ENCODE peak calls at places on chromosomes 11 and 22, in seven cellular contexts. One of them, this sample, is unnamed.

GRCh38 chr11:87926250-87926970 is 248.8 kb downstream of the RAB38 start:
- DNase-seq in fibroblast of lung: peak
- DNase-seq in AG04450: no peak
- DNase-seq in breast epithelium: no peak
- DNase-seq in HCT116: peak
- DNase-seq in RWPE1: peak
- DNase-seq in Calu3: no peak
- DNase-seq in this sample: no peak

GRCh38 chr11:65224939-65225283 is 36.9 kb upstream of the POLA2 start:
- DNase-seq in fibroblast of lung: peak
- DNase-seq in AG04450: peak
- DNase-seq in breast epithelium: peak
- DNase-seq in HCT116: peak
- DNase-seq in RWPE1: peak
- DNase-seq in Calu3: peak
- DNase-seq in this sample: no peak

GRCh38 chr22:42714308-42714707 is 6.4 kb downstream of the A4GALT start:
- DNase-seq in fibroblast of lung: no peak
- DNase-seq in AG04450: no peak
- DNase-seq in breast epithelium: no peak
- DNase-seq in HCT116: no peak
- DNase-seq in RWPE1: no peak
- DNase-seq in Calu3: no peak
- DNase-seq in this sample: no peak

GRCh38 chr11:72058416-72059034 is 21.8 kb downstream of the NUMA1 start:
- DNase-seq in fibroblast of lung: peak
- DNase-seq in AG04450: peak
- DNase-seq in breast epithelium: no peak
- DNase-seq in HCT116: no peak
- DNase-seq in RWPE1: no peak
- DNase-seq in Calu3: no peak
- DNase-seq in this sample: no peak

GRCh38 chr11:106101797-106102196 is 24.3 kb downstream of the AASDHPPT start:
- DNase-seq in fibroblast of lung: peak
- DNase-seq in AG04450: no peak
- DNase-seq in breast epithelium: no peak
- DNase-seq in HCT116: no peak
- DNase-seq in RWPE1: no peak
- DNase-seq in Calu3: no peak
- DNase-seq in this sample: no peak

GRCh38 chr11:119056397-119056999 is 507 bp downstream of the HYOU1 start:
- DNase-seq in fibroblast of lung: no peak
- DNase-seq in AG04450: no peak
- DNase-seq in breast epithelium: no peak
- DNase-seq in HCT116: no peak
- DNase-seq in RWPE1: peak
- DNase-seq in Calu3: peak
- DNase-seq in this sample: no peak

GRCh38 chr11:70124321-70125061 is 46.4 kb downstream of the ANO1 start:
- DNase-seq in fibroblast of lung: no peak
- DNase-seq in AG04450: no peak
- DNase-seq in breast epithelium: no peak
- DNase-seq in HCT116: no peak
- DNase-seq in RWPE1: no peak
- DNase-seq in Calu3: no peak
- DNase-seq in this sample: no peak

GRCh38 chr22:36405221-36405631 is 17.5 kb upstream of the MYH9 start:
- DNase-seq in fibroblast of lung: no peak
- DNase-seq in AG04450: no peak
- DNase-seq in breast epithelium: no peak
- DNase-seq in HCT116: no peak
- DNase-seq in RWPE1: no peak
- DNase-seq in Calu3: no peak
- DNase-seq in this sample: no peak

GRCh38 chr11:26573896-26574295 is 1.8 kb upstream of the MUC15 start:
- DNase-seq in fibroblast of lung: no peak
- DNase-seq in AG04450: no peak
- DNase-seq in breast epithelium: no peak
- DNase-seq in HCT116: no peak
- DNase-seq in RWPE1: no peak
- DNase-seq in Calu3: no peak
- DNase-seq in this sample: no peak

GRCh38 chr22:41799486-41800347 is 762 bp upstream of the CCDC134 start:
- DNase-seq in fibroblast of lung: peak
- DNase-seq in AG04450: no peak
- DNase-seq in breast epithelium: peak
- DNase-seq in HCT116: no peak
- DNase-seq in RWPE1: peak
- DNase-seq in Calu3: no peak
- DNase-seq in this sample: no peak

GRCh38 chr11:73944085-73944484 is 6.7 kb upstream of the DNAJB13 start:
- DNase-seq in fibroblast of lung: no peak
- DNase-seq in AG04450: no peak
- DNase-seq in breast epithelium: no peak
- DNase-seq in HCT116: no peak
- DNase-seq in RWPE1: no peak
- DNase-seq in Calu3: no peak
- DNase-seq in this sample: no peak

GRCh38 chr11:88320149-88320559 is 17.4 kb downstream of the CTSC start:
- DNase-seq in fibroblast of lung: peak
- DNase-seq in AG04450: peak
- DNase-seq in breast epithelium: no peak
- DNase-seq in HCT116: no peak
- DNase-seq in RWPE1: no peak
- DNase-seq in Calu3: no peak
- DNase-seq in this sample: no peak

GRCh38 chr11:27460571-27460970 is 12.0 kb downstream of the LGR4 start:
- DNase-seq in fibroblast of lung: peak
- DNase-seq in AG04450: no peak
- DNase-seq in breast epithelium: no peak
- DNase-seq in HCT116: no peak
- DNase-seq in RWPE1: no peak
- DNase-seq in Calu3: no peak
- DNase-seq in this sample: no peak

GRCh38 chr11:57484141-57484710 is 23.9 kb downstream of the RTN4RL2 start:
- DNase-seq in fibroblast of lung: no peak
- DNase-seq in AG04450: no peak
- DNase-seq in breast epithelium: no peak
- DNase-seq in HCT116: no peak
- DNase-seq in RWPE1: no peak
- DNase-seq in Calu3: no peak
- DNase-seq in this sample: no peak

GRCh38 chr11:88178211-88178610 is 3.0 kb upstream of the RAB38 start:
- DNase-seq in fibroblast of lung: no peak
- DNase-seq in AG04450: no peak
- DNase-seq in breast epithelium: no peak
- DNase-seq in HCT116: no peak
- DNase-seq in RWPE1: no peak
- DNase-seq in Calu3: no peak
- DNase-seq in this sample: no peak

GRCh38 chr22:50670513-50670912 is 2.1 kb upstream of the SHANK3 start:
- DNase-seq in fibroblast of lung: no peak
- DNase-seq in AG04450: no peak
- DNase-seq in breast epithelium: no peak
- DNase-seq in HCT116: no peak
- DNase-seq in RWPE1: no peak
- DNase-seq in Calu3: no peak
- DNase-seq in this sample: no peak

GRCh38 chr11:74014880-74015279 is 6.0 kb upstream of the UCP3 start:
- DNase-seq in fibroblast of lung: no peak
- DNase-seq in AG04450: no peak
- DNase-seq in breast epithelium: no peak
- DNase-seq in HCT116: no peak
- DNase-seq in RWPE1: no peak
- DNase-seq in Calu3: no peak
- DNase-seq in this sample: no peak

GRCh38 chr11:76410771-76411423 is 29.8 kb downstream of the GVQW3 start:
- DNase-seq in fibroblast of lung: no peak
- DNase-seq in AG04450: no peak
- DNase-seq in breast epithelium: no peak
- DNase-seq in HCT116: no peak
- DNase-seq in RWPE1: no peak
- DNase-seq in Calu3: no peak
- DNase-seq in this sample: no peak

GRCh38 chr11:72568861-72569260 is 105.4 kb downstream of the PDE2A start:
- DNase-seq in fibroblast of lung: peak
- DNase-seq in AG04450: no peak
- DNase-seq in breast epithelium: no peak
- DNase-seq in HCT116: no peak
- DNase-seq in RWPE1: no peak
- DNase-seq in Calu3: no peak
- DNase-seq in this sample: no peak

GRCh38 chr22:45503816-45504702 is 1.4 kb downstream of the FBLN1 start:
- DNase-seq in fibroblast of lung: peak
- DNase-seq in AG04450: no peak
- DNase-seq in breast epithelium: no peak
- DNase-seq in HCT116: no peak
- DNase-seq in RWPE1: no peak
- DNase-seq in Calu3: no peak
- DNase-seq in this sample: peak

GRCh38 chr22:37139762-37140161 is 10.0 kb downstream of the IL2RB start:
- DNase-seq in fibroblast of lung: no peak
- DNase-seq in AG04450: no peak
- DNase-seq in breast epithelium: no peak
- DNase-seq in HCT116: no peak
- DNase-seq in RWPE1: no peak
- DNase-seq in Calu3: no peak
- DNase-seq in this sample: no peak

GRCh38 chr11:43576834-43577521 is 103.6 kb upstream of the HSD17B12 start:
- DNase-seq in fibroblast of lung: peak
- DNase-seq in AG04450: no peak
- DNase-seq in breast epithelium: no peak
- DNase-seq in HCT116: peak
- DNase-seq in RWPE1: peak
- DNase-seq in Calu3: peak
- DNase-seq in this sample: no peak

GRCh38 chr11:43575931-43576833 is 104.4 kb upstream of the HSD17B12 start:
- DNase-seq in fibroblast of lung: no peak
- DNase-seq in AG04450: no peak
- DNase-seq in breast epithelium: no peak
- DNase-seq in HCT116: no peak
- DNase-seq in RWPE1: no peak
- DNase-seq in Calu3: no peak
- DNase-seq in this sample: no peak

GRCh38 chr11:43573873-43574272 is 106.7 kb upstream of the HSD17B12 start:
- DNase-seq in fibroblast of lung: no peak
- DNase-seq in AG04450: no peak
- DNase-seq in breast epithelium: no peak
- DNase-seq in HCT116: no peak
- DNase-seq in RWPE1: no peak
- DNase-seq in Calu3: no peak
- DNase-seq in this sample: no peak

GRCh38 chr11:43573233-43573632 is 107.3 kb upstream of the HSD17B12 start:
- DNase-seq in fibroblast of lung: no peak
- DNase-seq in AG04450: no peak
- DNase-seq in breast epithelium: no peak
- DNase-seq in HCT116: peak
- DNase-seq in RWPE1: no peak
- DNase-seq in Calu3: peak
- DNase-seq in this sample: no peak

GRCh38 chr11:43574949-43575915 is 105.3 kb upstream of the HSD17B12 start:
- DNase-seq in fibroblast of lung: peak
- DNase-seq in AG04450: peak
- DNase-seq in breast epithelium: no peak
- DNase-seq in HCT116: no peak
- DNase-seq in RWPE1: no peak
- DNase-seq in Calu3: no peak
- DNase-seq in this sample: no peak
- TF ChIP-seq CTCF in fibroblast of lung: no peak
- TF ChIP-seq CTCF in AG04450: no peak
- TF ChIP-seq CTCF in breast epithelium: no peak
- TF ChIP-seq CTCF in HCT116: no peak
- TF ChIP-seq CTCF in RWPE1: no peak
- TF ChIP-seq CTCF in Calu3: no peak
- TF ChIP-seq CTCF in this sample: no peak

DNA sequence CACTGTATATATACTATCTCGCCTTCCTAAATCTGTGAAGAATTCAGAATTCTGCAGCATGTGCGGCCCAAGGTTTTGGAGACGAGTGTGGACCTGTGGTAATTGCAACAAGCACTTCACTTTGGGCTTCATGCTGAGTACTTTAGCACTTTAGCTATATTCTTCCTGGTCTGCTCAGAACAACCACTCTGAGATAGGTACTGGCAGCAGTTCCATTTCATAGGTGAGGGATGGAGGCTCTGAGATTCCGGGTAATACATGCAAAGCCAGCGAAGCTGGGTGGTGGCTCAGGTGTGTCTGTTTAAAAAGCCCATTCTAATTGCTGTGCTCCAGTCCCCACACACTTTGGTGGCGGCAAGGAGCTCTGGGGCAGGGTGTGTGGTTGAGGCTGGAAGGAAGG is 6.4 kb downstream of the ELF5 start:
- DNase-seq in fibroblast of lung: no peak
- DNase-seq in AG04450: no peak
- DNase-seq in breast epithelium: no peak
- DNase-seq in HCT116: no peak
- DNase-seq in RWPE1: no peak
- DNase-seq in Calu3: no peak
- DNase-seq in this sample: no peak
- TF ChIP-seq CTCF in fibroblast of lung: no peak
- TF ChIP-seq CTCF in AG04450: no peak
- TF ChIP-seq CTCF in breast epithelium: no peak
- TF ChIP-seq CTCF in HCT116: no peak
- TF ChIP-seq CTCF in RWPE1: no peak
- TF ChIP-seq CTCF in Calu3: no peak
- TF ChIP-seq CTCF in this sample: no peak

GRCh38 chr11:86275493-86276370 is 26.3 kb upstream of the HIKESHI start:
- DNase-seq in fibroblast of lung: no peak
- DNase-seq in AG04450: no peak
- DNase-seq in breast epithelium: no peak
- DNase-seq in HCT116: no peak
- DNase-seq in RWPE1: no peak
- DNase-seq in Calu3: no peak
- DNase-seq in this sample: no peak
- TF ChIP-seq CTCF in fibroblast of lung: no peak
- TF ChIP-seq CTCF in AG04450: no peak
- TF ChIP-seq CTCF in breast epithelium: no peak
- TF ChIP-seq CTCF in HCT116: no peak
- TF ChIP-seq CTCF in RWPE1: no peak
- TF ChIP-seq CTCF in Calu3: no peak
- TF ChIP-seq CTCF in this sample: no peak

DNA sequence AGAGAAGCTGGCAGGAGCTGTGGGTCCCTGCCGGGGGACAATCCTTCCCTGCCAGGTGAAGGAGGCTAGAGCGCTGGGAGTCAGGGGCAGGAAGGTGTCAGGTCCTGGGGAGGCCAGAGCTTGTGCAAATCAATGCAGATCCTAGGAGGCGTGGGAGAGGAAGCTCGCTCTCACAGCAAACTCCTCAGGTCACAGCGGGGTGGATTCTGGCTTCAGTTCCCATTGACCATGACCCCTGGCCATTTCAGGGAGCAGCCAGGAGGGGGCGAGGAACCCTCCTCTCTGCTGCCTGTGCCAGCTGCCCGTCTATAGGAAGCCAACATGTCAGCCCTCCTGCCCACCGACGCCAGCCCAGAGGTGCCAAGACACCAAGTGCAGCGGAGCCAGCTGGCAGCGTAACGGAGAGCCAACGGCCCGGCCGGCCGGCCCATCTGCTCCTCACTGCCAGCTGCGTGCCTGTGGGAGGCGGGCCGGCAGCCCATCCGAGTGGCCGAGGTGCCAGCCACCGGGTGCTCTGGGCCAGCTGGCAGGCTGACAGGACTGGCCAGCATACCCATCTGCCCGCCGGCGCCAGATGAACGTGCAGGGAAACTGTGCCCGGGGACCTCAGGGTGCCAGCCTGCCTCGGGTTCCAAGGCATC is 374.9 kb downstream of the MIAT start:
- DNase-seq in fibroblast of lung: no peak
- DNase-seq in AG04450: no peak
- DNase-seq in breast epithelium: no peak
- DNase-seq in HCT116: no peak
- DNase-seq in RWPE1: no peak
- DNase-seq in Calu3: no peak
- DNase-seq in this sample: no peak
- TF ChIP-seq CTCF in fibroblast of lung: no peak
- TF ChIP-seq CTCF in AG04450: peak
- TF ChIP-seq CTCF in breast epithelium: no peak
- TF ChIP-seq CTCF in HCT116: peak
- TF ChIP-seq CTCF in RWPE1: no peak
- TF ChIP-seq CTCF in Calu3: no peak
- TF ChIP-seq CTCF in this sample: no peak